ENCODE peak calls at places on chromosome 1, in four cellular contexts. One of them, this sample, is unnamed.
A peak's percentile ranks its signal among the peaks of the same experiment; 100 is the strongest.

GRCh38 chr1:98053471-98054366 is 132.9 kb upstream of the DPYD start:
- DNase-seq in IMR-90: peak; percentile 65
- DNase-seq in GM23338: peak; percentile 88
- DNase-seq in adrenal gland: peak; percentile 60
- DNase-seq in this sample: peak; percentile 88

GRCh38 chr1:58545591-58546519 is 671 bp downstream of the OMA1 start:
- DNase-seq in IMR-90: peak; percentile 67
- DNase-seq in adrenal gland: peak; percentile 86
- DNase-seq in GM23338: peak; percentile 73
- DNase-seq in this sample: peak; percentile 88

GRCh38 chr1:97144527-97144926 is 422.9 kb downstream of the PTBP2 start:
- DNase-seq in IMR-90: peak; percentile 85
- DNase-seq in GM23338: no peak
- DNase-seq in adrenal gland: no peak
- DNase-seq in this sample: peak; percentile 23

GRCh38 chr1:204751883-204752687 is 66.5 kb upstream of the LRRN2 start:
- DNase-seq in IMR-90: no peak
- DNase-seq in adrenal gland: no peak
- DNase-seq in GM23338: peak; percentile 61
- DNase-seq in this sample: peak; percentile 34

GRCh38 chr1:234934611-234935033 is 194.0 kb downstream of the TOMM20 start:
- DNase-seq in GM23338: no peak
- DNase-seq in IMR-90: peak; percentile 99
- DNase-seq in adrenal gland: no peak
- DNase-seq in this sample: peak; percentile 62

GRCh38 chr1:99107680-99108079 is 103.0 kb upstream of the PLPPR5 start:
- DNase-seq in IMR-90: no peak
- DNase-seq in GM23338: no peak
- DNase-seq in adrenal gland: no peak
- DNase-seq in this sample: no peak

GRCh38 chr1:107430540-107431228 is 289.8 kb downstream of the NTNG1 start:
- DNase-seq in IMR-90: peak; percentile 38
- DNase-seq in GM23338: peak; percentile 82
- DNase-seq in adrenal gland: peak; percentile 35
- DNase-seq in this sample: peak; percentile 54

GRCh38 chr1:193265716-193266115 is 79.3 kb upstream of the B3GALT2 start:
- DNase-seq in IMR-90: no peak
- DNase-seq in GM23338: no peak
- DNase-seq in adrenal gland: no peak
- DNase-seq in this sample: no peak

GRCh38 chr1:42380617-42381423 is at the start of gene RIMKLA:
- DNase-seq in IMR-90: peak; percentile 6
- DNase-seq in GM23338: peak; percentile 82
- DNase-seq in adrenal gland: peak; percentile 35
- DNase-seq in this sample: peak; percentile 89
- H3K4me3 ChIP-seq in IMR-90: peak within 1 kb of the TSS; percentile 40
- H3K4me3 ChIP-seq in GM23338: peak within 1 kb of the TSS; percentile 83
- H3K4me3 ChIP-seq in adrenal gland: peak within 1 kb of the TSS; percentile 25
- H3K4me3 ChIP-seq in this sample: peak within 1 kb of the TSS; percentile 99

DNA sequence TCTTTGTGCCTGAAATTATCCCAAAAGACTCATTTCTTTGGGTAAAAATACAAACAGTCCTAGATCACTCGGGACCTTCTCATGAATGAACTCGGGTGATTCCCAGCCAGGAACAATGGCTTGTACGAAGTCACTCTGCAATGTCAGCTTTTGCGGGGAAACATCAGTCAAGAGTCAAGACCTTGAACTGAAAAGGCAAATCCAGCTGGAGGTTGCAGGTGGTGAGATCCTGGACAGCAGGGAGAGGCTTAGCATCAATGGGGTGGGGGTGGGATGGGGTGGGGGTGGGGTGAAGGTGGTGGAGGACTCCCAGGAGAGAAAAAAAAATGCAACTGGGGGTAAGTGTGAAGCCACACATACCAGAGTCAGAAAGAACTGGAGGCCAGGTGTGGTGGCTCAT is 115.0 kb upstream of the SLC25A33 start:
- DNase-seq in adrenal gland: no peak
- DNase-seq in GM23338: no peak
- DNase-seq in IMR-90: no peak
- DNase-seq in this sample: no peak
- H3K4me1 ChIP-seq in adrenal gland: peaks cover 6% of the 10 kb centered on the region
- H3K4me1 ChIP-seq in GM23338: no peaks in the 10 kb centered on the region
- H3K4me1 ChIP-seq in IMR-90: peaks cover under 1% of the 10 kb centered on the region
- H3K4me1 ChIP-seq in this sample: peaks cover under 1% of the 10 kb centered on the region

DNA sequence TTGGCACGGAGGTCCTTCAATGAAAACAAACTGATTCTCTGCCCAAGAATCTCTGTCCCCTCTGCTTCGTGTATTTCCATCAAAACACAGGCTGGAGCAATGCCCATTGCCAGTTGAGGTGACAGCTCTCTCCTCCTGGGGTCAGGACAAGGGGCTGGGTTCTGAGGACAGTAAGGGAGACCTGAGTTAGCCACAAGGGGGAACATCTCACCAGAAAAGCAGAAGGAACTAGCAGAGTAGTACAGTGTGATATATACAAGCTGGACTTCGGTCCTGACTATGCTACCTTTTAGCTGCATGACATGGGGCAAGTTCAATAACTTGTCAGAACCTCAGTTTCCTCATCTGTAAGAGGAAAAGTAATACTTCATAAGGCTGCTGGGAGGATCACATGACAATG is 50.3 kb downstream of the SYT2 start:
- DNase-seq in adrenal gland: no peak
- DNase-seq in IMR-90: no peak
- DNase-seq in GM23338: no peak
- DNase-seq in this sample: no peak
- TF ChIP-seq CTCF in adrenal gland: no peak
- TF ChIP-seq CTCF in IMR-90: no peak
- TF ChIP-seq CTCF in GM23338: peak; percentile 50
- TF ChIP-seq CTCF in this sample: no peak

GRCh38 chr1:172320723-172321122 is 99.8 kb upstream of the C1orf105 start:
- DNase-seq in IMR-90: peak; percentile 64
- DNase-seq in adrenal gland: no peak
- DNase-seq in GM23338: no peak
- DNase-seq in this sample: no peak

GRCh38 chr1:172321429-172321828 is 99.1 kb upstream of the C1orf105 start:
- DNase-seq in GM23338: no peak
- DNase-seq in adrenal gland: no peak
- DNase-seq in IMR-90: peak; percentile 66
- DNase-seq in this sample: no peak

GRCh38 chr1:172323666-172324065 is 96.8 kb upstream of the C1orf105 start:
- DNase-seq in GM23338: no peak
- DNase-seq in adrenal gland: no peak
- DNase-seq in IMR-90: no peak
- DNase-seq in this sample: peak; percentile 10

GRCh38 chr1:172325562-172325961 is 94.9 kb upstream of the C1orf105 start:
- DNase-seq in adrenal gland: no peak
- DNase-seq in GM23338: no peak
- DNase-seq in IMR-90: peak; percentile 67
- DNase-seq in this sample: peak; percentile 51

DNA sequence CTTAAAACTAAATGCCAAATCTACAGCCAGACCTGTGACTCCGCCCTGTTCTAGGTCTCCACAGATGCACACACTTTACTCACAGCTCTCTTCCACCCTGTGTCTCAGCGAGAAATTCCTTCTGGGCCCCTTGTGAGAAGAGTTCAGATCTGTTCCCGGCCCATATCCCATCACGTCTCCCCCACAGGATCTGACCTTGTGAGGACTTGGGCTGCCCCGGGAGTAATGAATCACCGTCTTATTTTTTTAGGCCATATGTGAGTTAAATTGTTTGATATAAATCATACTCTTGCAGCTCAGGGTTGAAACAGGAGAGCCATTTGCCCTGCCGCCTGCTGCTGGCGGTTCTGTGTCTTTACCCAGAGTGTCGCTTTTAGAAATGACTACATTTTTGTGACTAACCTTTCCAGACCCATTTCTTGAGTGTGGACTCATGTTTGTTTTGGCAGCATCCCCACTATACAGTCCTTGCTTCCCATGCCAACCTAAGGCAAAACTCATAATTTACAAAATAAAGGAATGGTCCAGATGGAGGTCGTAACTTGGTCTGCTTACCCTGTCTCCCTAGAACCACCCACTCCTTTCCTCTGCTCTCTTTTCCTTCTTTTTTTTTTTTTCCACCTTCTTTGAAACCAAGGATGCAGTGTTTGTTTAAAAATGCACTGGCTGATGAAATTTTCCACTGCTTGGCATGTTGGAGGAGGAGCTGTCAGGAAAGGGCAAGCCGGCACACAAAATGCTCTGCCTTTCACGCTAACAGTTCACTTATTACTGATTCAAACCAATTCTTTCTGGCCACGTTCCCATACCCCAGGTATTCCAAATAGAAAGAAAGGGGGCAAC is 98.0 kb upstream of the C1orf105 start:
- DNase-seq in GM23338: peak; percentile 24
- DNase-seq in adrenal gland: peak; percentile 70
- DNase-seq in IMR-90: peak; percentile 88
- DNase-seq in this sample: peak; percentile 93
- H3K4me3 ChIP-seq in GM23338: no peak overlapping the region
- H3K4me3 ChIP-seq in adrenal gland: peak overlapping the region; percentile 3
- H3K4me3 ChIP-seq in IMR-90: no peak overlapping the region
- H3K4me3 ChIP-seq in this sample: no peak overlapping the region

DNA sequence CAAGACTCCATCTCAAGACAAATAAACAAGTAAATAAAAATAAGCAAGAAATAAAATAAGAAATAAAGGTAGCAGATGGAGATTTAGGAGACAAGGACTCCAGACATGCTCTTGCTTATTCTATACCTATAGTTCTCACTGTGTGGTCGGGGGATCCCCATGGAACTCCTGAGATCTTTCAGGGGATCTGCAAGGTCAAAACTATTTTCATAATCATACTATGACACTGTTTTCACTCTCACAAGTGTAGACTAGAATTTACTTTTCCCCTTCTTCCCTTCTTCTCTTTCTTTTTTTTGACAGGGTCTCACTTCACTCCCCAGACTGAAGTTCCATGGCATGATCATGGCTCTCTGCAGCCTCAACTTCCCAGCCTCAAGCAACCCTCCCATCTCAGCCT is 29.8 kb upstream of the NLRP3 start:
- DNase-seq in adrenal gland: no peak
- DNase-seq in GM23338: no peak
- DNase-seq in IMR-90: no peak
- DNase-seq in this sample: no peak
- H3K4me1 ChIP-seq in adrenal gland: peaks cover 4% of the 10 kb centered on the region
- H3K4me1 ChIP-seq in GM23338: peaks cover 17% of the 10 kb centered on the region
- H3K4me1 ChIP-seq in IMR-90: peaks cover 2% of the 10 kb centered on the region
- H3K4me1 ChIP-seq in this sample: no peaks in the 10 kb centered on the region

GRCh38 chr1:109985251-109986053 is 887 bp downstream of the AHCYL1 start:
- DNase-seq in IMR-90: no peak
- DNase-seq in GM23338: no peak
- DNase-seq in adrenal gland: no peak
- DNase-seq in this sample: no peak

GRCh38 chr1:109983380-109984189 is 980 bp upstream of the AHCYL1 start:
- DNase-seq in IMR-90: no peak
- DNase-seq in adrenal gland: no peak
- DNase-seq in GM23338: no peak
- DNase-seq in this sample: no peak

GRCh38 chr1:109984190-109984455 is 442 bp upstream of the AHCYL1 start:
- DNase-seq in IMR-90: peak; percentile 34
- DNase-seq in GM23338: no peak
- DNase-seq in adrenal gland: no peak
- DNase-seq in this sample: peak; percentile 87

GRCh38 chr1:109986054-109986444 is 1.5 kb downstream of the AHCYL1 start:
- DNase-seq in GM23338: peak; percentile 24
- DNase-seq in IMR-90: no peak
- DNase-seq in adrenal gland: no peak
- DNase-seq in this sample: no peak

DNA sequence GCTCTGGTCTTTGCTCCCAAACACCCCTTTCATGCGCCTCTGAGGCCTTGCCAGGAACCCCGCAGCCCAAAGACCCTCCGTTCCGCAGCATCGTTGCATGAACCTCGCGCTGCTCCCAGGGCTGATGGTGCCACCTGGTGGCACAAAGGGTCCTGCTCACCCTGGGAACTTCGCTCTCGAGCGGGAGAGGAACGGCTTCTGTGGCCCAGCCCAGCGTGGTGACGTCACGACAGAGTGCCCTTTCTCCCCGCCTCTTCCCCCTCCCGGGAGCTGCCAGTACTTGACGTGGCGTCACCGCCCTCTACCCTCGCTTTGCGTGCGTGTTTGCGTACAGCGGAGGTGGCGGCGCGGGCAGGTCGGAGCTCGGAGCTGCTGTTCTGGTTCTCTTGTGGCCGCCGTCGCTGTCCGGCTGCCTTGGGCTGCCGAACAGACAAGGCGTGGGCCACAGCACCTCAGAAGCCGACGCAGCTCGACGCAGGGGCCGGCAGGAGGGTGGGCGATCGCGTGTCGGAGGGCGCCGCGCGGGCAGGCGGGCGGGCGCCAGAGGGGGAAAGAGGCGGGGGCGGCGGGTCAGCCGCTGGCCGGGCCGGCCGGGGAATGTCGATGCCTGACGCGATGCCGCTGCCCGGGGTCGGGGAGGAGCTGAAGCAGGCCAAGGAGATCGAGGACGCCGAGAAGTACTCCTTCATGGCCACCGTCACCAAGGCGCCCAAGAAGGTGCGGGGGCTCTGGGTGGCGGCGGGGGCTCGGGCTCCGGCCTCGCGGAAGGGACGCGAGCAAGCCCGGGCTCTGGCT is at the start of gene AHCYL1:
- DNase-seq in GM23338: peak; percentile 99
- DNase-seq in IMR-90: peak; percentile 99
- DNase-seq in adrenal gland: peak; percentile 100
- DNase-seq in this sample: peak; percentile 100
- TF ChIP-seq CTCF in GM23338: peak; percentile 99
- TF ChIP-seq CTCF in IMR-90: peak; percentile 99
- TF ChIP-seq CTCF in adrenal gland: peak; percentile 96
- TF ChIP-seq CTCF in this sample: peak; percentile 92